ENCODE peak calls at places on chromosome 22, in six cellular contexts. C is Peyer's patch, V is HCT116, F is right lobe of liver, H is spleen, P is transverse colon. Q is an unnamed sample.

GRCh38 chr22:20645954-20646353 is 128.0 kb upstream of the SERPIND1 start:
- DNase-seq in V (no peak), F (no peak), P (no peak), C (no peak), H (no peak), Q (no peak)

GRCh38 chr22:35695202-35695601 is 22.5 kb upstream of the APOL5 start:
- DNase-seq in H (no peak), C (no peak), P (no peak), F (no peak), V (no peak), Q (no peak)

GRCh38 chr22:27775087-27775697 is 26.4 kb downstream of the MN1 start:
- DNase-seq in H (no peak), V (no peak), C (no peak), F (no peak), P (no peak), Q (no peak)

GRCh38 chr22:50525991-50526848 is 822 bp upstream of the SCO2 start:
- DNase-seq in H (peak; percentile 98), C (peak; percentile 93), V (no peak), P (peak; percentile 88), F (peak; percentile 90), Q (peak; percentile 85)

GRCh38 chr22:36548606-36549005 is 19.6 kb upstream of the EIF3D start:
- DNase-seq in P (no peak), V (no peak), H (no peak), F (peak; percentile 50), C (no peak), Q (no peak)

GRCh38 chr22:43436536-43437267 is 24.9 kb downstream of the MPPED1 start:
- DNase-seq in F (no peak), H (peak; percentile 44), P (no peak), V (no peak), C (no peak), Q (no peak)

GRCh38 chr22:47891609-47892008 is 1129.2 kb downstream of the TBC1D22A start:
- DNase-seq in V (no peak), C (no peak), H (no peak), F (no peak), P (no peak), Q (no peak)

GRCh38 chr22:47632646-47633045 is 870.2 kb downstream of the TBC1D22A start:
- DNase-seq in P (no peak), F (no peak), H (no peak), C (no peak), V (no peak), Q (no peak)

GRCh38 chr22:49937758-49938564 is 19.5 kb downstream of the CRELD2 start:
- DNase-seq in P (no peak), V (no peak), H (peak; percentile 90), F (no peak), C (no peak), Q (no peak)

GRCh38 chr22:40531951-40532900 is 104.3 kb downstream of the MRTFA start:
- DNase-seq in F (no peak), C (no peak), P (no peak), H (no peak), V (no peak), Q (no peak)

GRCh38 chr22:47432683-47433082 is 670.2 kb downstream of the TBC1D22A start:
- DNase-seq in P (no peak), V (no peak), H (no peak), F (no peak), C (no peak), Q (no peak)

GRCh38 chr22:44497218-44497903 is 672 bp downstream of the RTL6 start:
- DNase-seq in V (no peak), C (no peak), F (peak; percentile 66), H (peak; percentile 82), P (peak; percentile 18), Q (peak; percentile 32)

GRCh38 chr22:27228771-27229170 is 571.4 kb downstream of the MIAT start:
- DNase-seq in F (no peak), P (no peak), V (no peak), C (no peak), H (no peak), Q (no peak)

GRCh38 chr22:44567846-44568493 is 69.9 kb upstream of the RTL6 start:
- DNase-seq in P (peak; percentile 65), H (peak; percentile 79), C (peak; percentile 72), V (peak; percentile 54), F (no peak), Q (peak; percentile 48)

GRCh38 chr22:36144886-36145541 is 15.5 kb downstream of the APOL3 start:
- DNase-seq in V (peak; percentile 13), C (peak; percentile 74), H (peak; percentile 81), F (no peak), P (peak; percentile 52), Q (peak; percentile 70)

GRCh38 chr22:24434472-24435322 is 7.3 kb downstream of the ADORA2A start:
- DNase-seq in V (no peak), H (peak; percentile 92), C (peak; percentile 92), F (no peak), P (peak; percentile 69), Q (no peak)

GRCh38 chr22:24435323-24435645 is 7.9 kb downstream of the ADORA2A start:
- DNase-seq in P (no peak), V (no peak), C (no peak), H (no peak), F (no peak), Q (no peak)

GRCh38 chr22:24432059-24432853 is 4.9 kb downstream of the ADORA2A start:
- DNase-seq in V (no peak), F (no peak), H (peak; percentile 82), C (peak; percentile 68), P (peak; percentile 71), Q (peak; percentile 80)

GRCh38 chr22:24433001-24433867 is 5.8 kb downstream of the ADORA2A start:
- DNase-seq in H (peak; percentile 78), V (no peak), P (no peak), F (no peak), C (peak; percentile 48), Q (peak; percentile 17)

DNA sequence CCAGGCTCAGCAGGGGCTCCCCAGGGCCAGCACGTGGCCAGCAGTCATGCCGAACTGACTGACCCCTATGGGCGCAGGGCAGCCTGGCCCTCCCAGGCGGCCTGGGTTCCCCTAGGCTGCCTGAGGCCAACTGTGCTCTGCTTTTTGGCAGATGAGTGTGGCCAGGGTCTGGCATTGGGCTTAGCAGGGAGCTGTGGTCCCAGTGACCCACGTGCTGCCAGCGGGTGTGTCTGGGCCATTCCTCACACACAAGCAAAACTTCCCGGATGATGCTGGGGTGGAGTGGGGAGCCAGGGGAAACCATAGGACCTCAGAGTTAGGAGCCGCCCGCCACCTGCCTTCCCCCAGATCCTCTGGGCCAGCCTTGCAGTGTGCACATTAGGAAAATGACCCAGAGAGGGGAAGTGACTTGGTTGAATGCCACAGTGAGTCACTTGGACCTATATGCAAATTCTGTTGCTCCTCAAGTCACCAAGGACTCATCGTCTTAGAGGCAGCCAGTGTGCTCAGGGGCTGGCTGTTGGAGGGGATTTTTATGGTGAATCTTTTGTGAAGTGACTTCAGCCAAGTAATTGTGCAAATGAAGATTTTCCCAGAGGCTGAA is 6.6 kb downstream of the ADORA2A start:
- DNase-seq in C (peak; percentile 78), F (no peak), P (peak; percentile 60), H (peak; percentile 88), V (no peak), Q (no peak)
- TF ChIP-seq POLR2A in C (no peak), F (no peak), P (no peak), H (no peak), V (no peak), Q (no peak)

DNA sequence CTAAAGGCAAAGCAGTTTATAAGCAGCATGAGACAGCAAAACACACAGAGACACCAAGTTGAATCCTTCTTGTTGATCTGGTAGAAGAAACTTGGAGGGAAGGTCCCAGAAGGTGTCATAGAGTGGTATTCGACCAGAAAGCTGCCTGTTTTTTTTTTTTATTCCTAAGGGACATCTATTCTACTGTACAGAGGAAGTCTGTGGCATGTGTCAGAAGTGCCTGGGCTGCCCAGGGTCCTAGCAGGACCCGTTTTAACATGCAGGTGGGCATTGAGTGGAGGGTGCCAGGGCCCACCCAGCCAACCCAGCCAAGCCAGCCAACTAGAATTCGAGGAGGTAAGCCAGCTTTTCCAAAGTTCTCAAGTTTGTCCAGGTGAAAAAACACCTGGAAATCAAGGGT is 68.0 kb upstream of the ATXN10 start:
- DNase-seq in H (no peak), C (no peak), F (no peak), V (no peak), P (no peak), Q (no peak)
- H3K4me3 ChIP-seq in H (no peak overlapping the region), C (no peak overlapping the region), F (no peak overlapping the region), V (no peak overlapping the region), P (no peak overlapping the region), Q (no peak overlapping the region)

GRCh38 chr22:39244496-39245129 is at the start of gene PDGFB:
- DNase-seq in H (no peak), F (no peak), C (no peak), V (no peak), P (peak; percentile 41), Q (peak; percentile 50)
- TF ChIP-seq CTCF in H (no peak), F (no peak), C (no peak), V (no peak), P (no peak), Q (no peak)

GRCh38 chr22:31100762-31101525 is 6.4 kb downstream of the SELENOM start:
- DNase-seq in H (peak; percentile 45), C (no peak), F (no peak), P (no peak), V (no peak), Q (no peak)

GRCh38 chr22:31102441-31103081 is 4.8 kb downstream of the SELENOM start:
- DNase-seq in F (no peak), V (no peak), H (peak; percentile 62), C (peak; percentile 83), P (peak; percentile 79), Q (peak; percentile 90)

GRCh38 chr22:31103899-31104694 is 3.3 kb downstream of the SELENOM start:
- DNase-seq in H (peak; percentile 47), P (no peak), F (no peak), V (no peak), C (no peak), Q (no peak)

GRCh38 chr22:31104869-31105268 is 2.5 kb downstream of the SELENOM start:
- DNase-seq in H (peak; percentile 69), P (no peak), C (no peak), V (no peak), F (no peak), Q (peak; percentile 47)

DNA sequence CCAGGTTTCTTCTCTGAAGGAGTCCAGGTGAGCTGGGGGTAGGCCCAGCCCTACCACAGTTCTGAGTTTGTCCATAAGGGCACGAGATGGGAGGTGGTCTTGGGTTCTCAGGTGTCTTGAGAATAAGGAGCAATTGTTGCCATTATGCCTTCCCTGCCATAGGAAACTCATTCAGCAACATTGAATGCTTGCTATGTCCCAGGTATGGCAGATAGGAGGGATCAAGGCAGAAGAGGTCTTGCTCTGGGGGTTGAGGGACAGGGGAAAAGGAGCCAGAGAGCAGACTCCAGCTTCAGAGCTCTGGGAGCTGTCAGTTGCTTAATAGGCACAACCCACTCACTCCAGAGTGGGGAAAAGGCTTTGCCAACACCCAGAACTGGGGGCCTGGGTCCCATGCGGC is 4.3 kb downstream of the SELENOM start:
- DNase-seq in C (no peak), V (no peak), P (no peak), H (peak; percentile 35), F (no peak), Q (no peak)
- TF ChIP-seq POLR2A in C (no peak), V (no peak), P (no peak), H (no peak), F (no peak), Q (no peak)